ENCODE peak calls at places on chromosomes 16 and 17, in four cellular contexts. L, K, D and W are unnamed samples.

GRCh38 chr17:60901222-60901621 is 223.6 kb downstream of the BCAS3 start:
- DNase-seq in D (no peak), L (no peak), K (no peak), W (no peak)

GRCh38 chr16:88442811-88443576 is 10.1 kb upstream of the ZFPM1 start:
- DNase-seq in K (no peak), L (peak; percentile 83), D (no peak), W (peak; percentile 65)

GRCh38 chr17:73719588-73720071 is 75.4 kb upstream of the SDK2 start:
- DNase-seq in D (no peak), L (no peak), K (no peak), W (no peak)

GRCh38 chr16:63617990-63618763 is 1503.7 kb downstream of the CDH11 start:
- DNase-seq in L (no peak), D (no peak), K (no peak), W (peak; percentile 47)

GRCh38 chr16:66161942-66162341 is 204.5 kb upstream of the CDH5 start:
- DNase-seq in K (no peak), L (no peak), D (peak; percentile 71), W (no peak)

GRCh38 chr17:78174332-78174869 is 6.0 kb downstream of the SYNGR2 start:
- DNase-seq in D (peak; percentile 87), L (peak; percentile 96), K (peak; percentile 95), W (peak; percentile 84)

GRCh38 chr16:19085679-19086200 is 18.3 kb downstream of the COQ7 start:
- DNase-seq in L (peak; percentile 49), D (no peak), K (no peak), W (no peak)

GRCh38 chr16:1707193-1707790 is 1.3 kb downstream of the MAPK8IP3 start:
- DNase-seq in K (no peak), D (no peak), L (no peak), W (no peak)

GRCh38 chr17:52255347-52255746 is 96.8 kb upstream of the CA10 start:
- DNase-seq in K (no peak), L (no peak), D (no peak), W (no peak)

GRCh38 chr17:61479493-61480413 is 27.5 kb downstream of the TBX4 start:
- DNase-seq in D (no peak), L (no peak), K (no peak), W (no peak)

GRCh38 chr16:1331712-1332617 is 1.5 kb upstream of the BAIAP3 start:
- DNase-seq in D (peak; percentile 92), K (no peak), L (peak; percentile 73), W (peak; percentile 58)

GRCh38 chr16:83797013-83797412 is 10.8 kb upstream of the HSBP1 start:
- DNase-seq in L (no peak), K (no peak), D (no peak), W (no peak)

GRCh38 chr17:49223517-49224197 is 6.9 kb downstream of the PHOSPHO1 start:
- DNase-seq in D (no peak), K (no peak), L (peak; percentile 57), W (peak; percentile 13)

GRCh38 chr16:12468552-12468951 is 335.1 kb downstream of the CPPED1 start:
- DNase-seq in L (no peak), K (no peak), D (no peak), W (no peak)

GRCh38 chr16:10584956-10585561 is 4.7 kb upstream of the EMP2 start:
- DNase-seq in D (no peak), K (no peak), L (no peak), W (no peak)

GRCh38 chr17:66716236-66717026 is 118.5 kb upstream of the CACNG5 start:
- DNase-seq in K (no peak), L (no peak), D (no peak), W (no peak)

GRCh38 chr17:72407336-72408121 is 286.7 kb downstream of the SOX9 start:
- DNase-seq in L (peak; percentile 81), K (no peak), D (no peak), W (peak; percentile 88)

GRCh38 chr17:42337442-42337841 is 49.1 kb downstream of the STAT5A start:
- DNase-seq in L (no peak), D (no peak), K (no peak), W (no peak)

GRCh38 chr17:76038050-76038449 is 10.9 kb upstream of the EVPL start:
- DNase-seq in L (no peak), D (no peak), K (no peak), W (no peak)

GRCh38 chr16:19005561-19006445 is 22.1 kb downstream of the TMC7 start:
- DNase-seq in D (no peak), K (no peak), L (peak; percentile 39), W (no peak)

GRCh38 chr16:15464401-15465186 is 30.2 kb downstream of the BMERB1 start:
- DNase-seq in D (no peak), K (no peak), L (no peak), W (no peak)

GRCh38 chr16:85589688-85590505 is 23.2 kb upstream of the GSE1 start:
- DNase-seq in L (no peak), K (no peak), D (no peak), W (no peak)

GRCh38 chr16:89257757-89258465 is 40.4 kb downstream of the ZNF778 start:
- DNase-seq in K (no peak), D (no peak), L (no peak), W (no peak)

GRCh38 chr17:43536236-43537088 is 9.7 kb downstream of the ETV4 start:
- DNase-seq in K (no peak), L (no peak), D (no peak), W (no peak)

GRCh38 chr17:15498107-15498506 is 30.7 kb upstream of the CDRT4 start:
- DNase-seq in K (no peak), L (no peak), D (no peak), W (no peak)

GRCh38 chr16:31083081-31083480 is 5.7 kb downstream of the PRSS53 start:
- DNase-seq in L (no peak), K (no peak), D (no peak), W (no peak)

DNA sequence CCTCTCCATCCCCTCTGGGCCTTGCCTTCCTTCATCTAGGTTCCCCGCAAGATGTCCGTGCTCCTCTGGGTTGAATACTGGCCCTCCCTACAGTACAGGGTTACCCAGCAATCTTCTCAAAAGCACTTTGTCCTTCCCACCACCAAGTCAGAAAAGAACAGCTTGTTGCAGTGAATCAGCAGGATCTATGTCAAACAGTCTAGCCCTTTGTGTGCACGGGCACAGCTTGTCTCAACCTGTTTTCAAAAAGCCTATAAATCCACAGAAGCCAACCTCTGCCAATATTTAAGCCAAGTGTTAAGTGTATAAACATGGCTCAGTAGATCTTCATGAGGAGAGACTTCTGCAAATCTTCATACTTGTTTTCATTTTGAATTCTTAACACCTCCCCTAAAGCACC is 25.2 kb downstream of the C17orf67 start:
- DNase-seq in D (no peak), K (no peak), L (no peak), W (peak; percentile 86)
- TF ChIP-seq POLR2AphosphoS5 in D (no peak), K (no peak), L (no peak), W (peak; percentile 97)

DNA sequence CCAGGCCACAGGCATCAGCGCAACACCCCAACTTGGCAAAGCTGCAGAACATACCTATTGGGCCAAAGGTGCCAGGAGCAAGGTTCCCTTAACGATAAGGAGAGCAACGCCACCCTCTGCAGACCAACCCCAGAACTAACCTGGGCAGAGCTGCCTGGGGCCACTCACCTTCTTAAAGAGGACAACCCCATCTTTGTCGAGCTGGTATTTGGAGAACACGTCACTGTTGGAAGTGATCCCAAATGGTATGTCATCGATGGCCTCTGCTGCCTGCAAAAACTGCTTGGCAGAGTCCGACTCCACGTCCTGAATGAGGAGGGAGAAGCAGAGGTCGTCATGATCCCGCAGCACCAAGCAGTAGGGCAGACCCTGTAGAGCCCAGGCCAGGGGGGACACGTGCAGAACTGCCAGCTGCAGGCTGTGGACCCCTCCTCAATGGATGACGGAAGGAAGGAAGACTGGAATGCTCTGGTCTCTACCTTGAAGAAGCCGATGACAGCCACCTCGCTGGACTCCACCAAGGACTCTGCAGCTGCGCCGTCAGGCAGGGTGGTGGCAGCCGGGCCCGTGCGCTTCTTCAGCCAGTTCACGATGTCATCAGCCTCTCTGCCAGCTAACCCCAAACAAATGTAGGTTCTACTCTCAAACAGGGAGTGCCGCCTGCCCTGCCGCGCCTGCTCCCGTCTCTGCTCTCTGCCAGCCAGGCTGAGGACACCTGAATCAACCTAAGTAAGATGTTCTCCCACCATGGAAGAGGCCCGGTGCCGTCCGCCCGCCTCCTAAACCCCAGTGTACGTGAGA is 5.2 kb downstream of the P4HB start:
- DNase-seq in K (no peak), L (peak; percentile 81), D (no peak), W (no peak)
- TF ChIP-seq CTCF in K (no peak), L (peak; percentile 15), D (peak; percentile 13), W (no peak)

DNA sequence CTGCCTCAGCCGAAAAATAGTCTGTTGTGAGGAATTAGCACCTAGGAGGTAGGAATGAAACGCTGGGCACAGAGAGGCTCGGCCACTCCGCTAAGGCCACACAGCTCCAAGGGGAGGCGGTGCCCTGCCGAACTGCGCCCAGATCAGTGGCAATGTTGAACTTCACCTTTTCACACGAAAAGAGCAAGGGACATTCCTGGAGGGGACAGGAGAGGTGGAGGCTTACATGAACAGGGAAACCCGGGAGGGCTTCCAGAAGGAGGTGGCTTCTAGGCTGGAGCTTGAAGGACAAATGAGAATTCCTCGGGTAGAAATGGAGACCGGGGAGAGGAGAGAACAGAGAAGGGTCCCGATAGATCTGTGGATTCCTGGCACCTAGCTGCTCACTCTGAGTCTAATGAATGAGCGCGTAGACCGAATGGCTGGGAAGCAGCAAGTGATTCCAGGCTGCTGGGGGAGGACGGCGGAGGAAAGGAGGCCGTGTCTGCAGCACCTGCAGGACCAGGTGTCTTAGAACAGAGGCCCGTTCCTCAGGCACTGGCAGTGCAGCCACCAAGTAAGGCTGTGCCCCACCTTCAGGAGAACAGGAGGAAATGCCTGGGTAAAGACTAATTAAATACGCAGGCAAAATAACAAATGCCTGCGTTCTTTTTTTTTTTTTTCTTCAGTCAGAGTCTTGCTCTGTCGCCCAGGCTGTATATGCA is 723 bp upstream of the SLC38A10 start:
- DNase-seq in K (no peak), L (peak; percentile 84), D (no peak), W (peak; percentile 81)
- TF ChIP-seq POLR2A in K (no peak), L (no peak), D (no peak), W (peak; percentile 57)

GRCh38 chr17:2128011-2128410 is 73.1 kb downstream of the HIC1 start:
- DNase-seq in K (no peak), L (no peak), D (no peak), W (no peak)

GRCh38 chr17:2124391-2124790 is 69.5 kb downstream of the HIC1 start:
- DNase-seq in K (no peak), D (no peak), L (no peak), W (no peak)

GRCh38 chr17:2122641-2123302 is 67.9 kb downstream of the HIC1 start:
- DNase-seq in K (no peak), D (peak; percentile 88), L (peak; percentile 34), W (peak; percentile 82)

GRCh38 chr17:2123467-2124251 is 68.8 kb downstream of the HIC1 start:
- DNase-seq in K (no peak), D (no peak), L (no peak), W (no peak)

GRCh38 chr17:2125013-2125535 is 70.2 kb downstream of the HIC1 start:
- DNase-seq in D (no peak), K (no peak), L (no peak), W (no peak)
- TF ChIP-seq POLR2AphosphoS5 in D (no peak), K (no peak), L (no peak), W (no peak)